ENCODE peak calls at places on chromosomes 16 and 17, in nine cellular contexts. One of them, this sample, is unnamed. For H3K4me1, the result is how much of the 10 kb centered on the place peaks cover.

GRCh38 chr16:85422374-85423185 is 190.5 kb upstream of the GSE1 start:
- DNase-seq in sigmoid colon: peak
- DNase-seq in prostate gland: peak
- DNase-seq in right lobe of liver: peak
- DNase-seq in IMR-90: no peak
- DNase-seq in tibial nerve: no peak
- DNase-seq in heart left ventricle: peak
- DNase-seq in body of pancreas: peak
- DNase-seq in adrenal gland: no peak
- DNase-seq in this sample: no peak

GRCh38 chr17:73474370-73474988 is 162.7 kb upstream of the CDC42EP4 start:
- DNase-seq in sigmoid colon: peak
- DNase-seq in prostate gland: peak
- DNase-seq in right lobe of liver: peak
- DNase-seq in IMR-90: peak
- DNase-seq in tibial nerve: peak
- DNase-seq in heart left ventricle: peak
- DNase-seq in body of pancreas: peak
- DNase-seq in adrenal gland: peak
- DNase-seq in this sample: no peak

GRCh38 chr16:9091867-9092281 is 430 bp downstream of the HAPSTR1 start:
- DNase-seq in sigmoid colon: peak
- DNase-seq in prostate gland: peak
- DNase-seq in right lobe of liver: peak
- DNase-seq in IMR-90: no peak
- DNase-seq in tibial nerve: peak
- DNase-seq in heart left ventricle: peak
- DNase-seq in body of pancreas: peak
- DNase-seq in adrenal gland: peak
- DNase-seq in this sample: peak

GRCh38 chr16:54446639-54447038 is 160.1 kb upstream of the IRX3 start:
- DNase-seq in sigmoid colon: no peak
- DNase-seq in prostate gland: peak
- DNase-seq in right lobe of liver: no peak
- DNase-seq in IMR-90: no peak
- DNase-seq in tibial nerve: peak
- DNase-seq in heart left ventricle: peak
- DNase-seq in body of pancreas: no peak
- DNase-seq in adrenal gland: peak
- DNase-seq in this sample: peak

GRCh38 chr16:57148481-57148880 is 37.4 kb downstream of the PSME3IP1 start:
- DNase-seq in sigmoid colon: peak
- DNase-seq in prostate gland: no peak
- DNase-seq in right lobe of liver: no peak
- DNase-seq in IMR-90: no peak
- DNase-seq in tibial nerve: no peak
- DNase-seq in heart left ventricle: no peak
- DNase-seq in body of pancreas: no peak
- DNase-seq in adrenal gland: no peak
- DNase-seq in this sample: no peak

GRCh38 chr17:40502716-40503115 is 1.3 kb upstream of the TNS4 start:
- DNase-seq in sigmoid colon: peak
- DNase-seq in prostate gland: no peak
- DNase-seq in right lobe of liver: no peak
- DNase-seq in IMR-90: no peak
- DNase-seq in tibial nerve: no peak
- DNase-seq in heart left ventricle: no peak
- DNase-seq in body of pancreas: no peak
- DNase-seq in adrenal gland: no peak
- DNase-seq in this sample: peak

GRCh38 chr16:69688589-69688988 is 37.8 kb downstream of the NQO1 start:
- DNase-seq in sigmoid colon: no peak
- DNase-seq in prostate gland: no peak
- DNase-seq in right lobe of liver: no peak
- DNase-seq in IMR-90: no peak
- DNase-seq in tibial nerve: no peak
- DNase-seq in heart left ventricle: no peak
- DNase-seq in body of pancreas: no peak
- DNase-seq in adrenal gland: no peak
- DNase-seq in this sample: no peak

GRCh38 chr17:42347198-42347597 is 41.0 kb downstream of the STAT3 start:
- DNase-seq in sigmoid colon: peak
- DNase-seq in prostate gland: peak
- DNase-seq in right lobe of liver: no peak
- DNase-seq in IMR-90: peak
- DNase-seq in tibial nerve: peak
- DNase-seq in heart left ventricle: no peak
- DNase-seq in body of pancreas: peak
- DNase-seq in adrenal gland: peak
- DNase-seq in this sample: no peak

GRCh38 chr17:71071837-71072236 is 902.5 kb downstream of the KCNJ2 start:
- DNase-seq in sigmoid colon: no peak
- DNase-seq in prostate gland: no peak
- DNase-seq in right lobe of liver: no peak
- DNase-seq in IMR-90: peak
- DNase-seq in tibial nerve: no peak
- DNase-seq in heart left ventricle: no peak
- DNase-seq in body of pancreas: no peak
- DNase-seq in adrenal gland: peak
- DNase-seq in this sample: no peak

GRCh38 chr17:60372790-60373483 is 19.0 kb downstream of the USP32 start:
- DNase-seq in sigmoid colon: no peak
- DNase-seq in prostate gland: no peak
- DNase-seq in right lobe of liver: no peak
- DNase-seq in IMR-90: peak
- DNase-seq in tibial nerve: no peak
- DNase-seq in heart left ventricle: no peak
- DNase-seq in body of pancreas: no peak
- DNase-seq in adrenal gland: no peak
- DNase-seq in this sample: no peak

GRCh38 chr16:85379041-85380001 is 233.8 kb upstream of the GSE1 start:
- DNase-seq in sigmoid colon: no peak
- DNase-seq in prostate gland: no peak
- DNase-seq in right lobe of liver: no peak
- DNase-seq in IMR-90: no peak
- DNase-seq in tibial nerve: no peak
- DNase-seq in heart left ventricle: no peak
- DNase-seq in body of pancreas: no peak
- DNase-seq in adrenal gland: no peak
- DNase-seq in this sample: peak

GRCh38 chr17:27396045-27396444 is 60.2 kb upstream of the KSR1 start:
- DNase-seq in sigmoid colon: no peak
- DNase-seq in prostate gland: no peak
- DNase-seq in right lobe of liver: no peak
- DNase-seq in IMR-90: no peak
- DNase-seq in tibial nerve: no peak
- DNase-seq in heart left ventricle: no peak
- DNase-seq in body of pancreas: no peak
- DNase-seq in adrenal gland: no peak
- DNase-seq in this sample: no peak

GRCh38 chr16:75726390-75726789 is at the start of gene CPHXL:
- DNase-seq in sigmoid colon: no peak
- DNase-seq in prostate gland: no peak
- DNase-seq in right lobe of liver: no peak
- DNase-seq in IMR-90: no peak
- DNase-seq in tibial nerve: no peak
- DNase-seq in heart left ventricle: no peak
- DNase-seq in body of pancreas: no peak
- DNase-seq in adrenal gland: no peak
- DNase-seq in this sample: no peak

GRCh38 chr17:14499976-14500375 is 199.1 kb downstream of the HS3ST3B1 start:
- DNase-seq in sigmoid colon: no peak
- DNase-seq in prostate gland: no peak
- DNase-seq in right lobe of liver: no peak
- DNase-seq in IMR-90: no peak
- DNase-seq in tibial nerve: no peak
- DNase-seq in heart left ventricle: no peak
- DNase-seq in body of pancreas: no peak
- DNase-seq in adrenal gland: no peak
- DNase-seq in this sample: no peak

GRCh38 chr17:82529914-82530300 is 10.4 kb downstream of the FOXK2 start:
- DNase-seq in sigmoid colon: no peak
- DNase-seq in prostate gland: no peak
- DNase-seq in right lobe of liver: no peak
- DNase-seq in IMR-90: no peak
- DNase-seq in tibial nerve: no peak
- DNase-seq in heart left ventricle: no peak
- DNase-seq in body of pancreas: no peak
- DNase-seq in adrenal gland: no peak
- DNase-seq in this sample: no peak

GRCh38 chr16:31785126-31785525 is 88.5 kb upstream of the ZNF267 start:
- DNase-seq in sigmoid colon: no peak
- DNase-seq in prostate gland: no peak
- DNase-seq in right lobe of liver: no peak
- DNase-seq in IMR-90: no peak
- DNase-seq in tibial nerve: no peak
- DNase-seq in heart left ventricle: no peak
- DNase-seq in body of pancreas: no peak
- DNase-seq in adrenal gland: no peak
- DNase-seq in this sample: no peak

DNA sequence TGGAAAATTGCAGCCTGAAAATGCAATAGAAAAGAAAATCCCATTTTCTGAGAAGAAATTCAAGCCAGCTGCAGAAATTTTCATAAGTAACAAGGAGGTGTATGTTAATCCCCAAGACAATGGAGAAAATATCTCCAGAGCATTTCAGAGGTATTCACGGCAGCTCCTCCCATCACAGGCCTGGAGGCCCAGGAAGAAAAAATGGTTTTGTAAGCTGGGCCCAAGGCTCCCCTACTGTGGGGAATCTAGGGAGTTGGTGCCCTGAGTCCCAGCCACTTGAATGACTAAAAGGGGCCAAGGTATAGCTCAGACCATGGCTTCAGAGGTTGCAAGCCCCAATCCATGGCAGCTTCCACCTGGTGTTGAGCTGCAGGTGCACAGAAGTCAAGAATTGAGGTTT is 93.3 kb upstream of the ZNF267 start:
- DNase-seq in sigmoid colon: no peak
- DNase-seq in prostate gland: no peak
- DNase-seq in right lobe of liver: no peak
- DNase-seq in IMR-90: no peak
- DNase-seq in tibial nerve: no peak
- DNase-seq in heart left ventricle: no peak
- DNase-seq in body of pancreas: no peak
- DNase-seq in adrenal gland: no peak
- DNase-seq in this sample: no peak
- H3K4me1 ChIP-seq in sigmoid colon: under half
- H3K4me1 ChIP-seq in prostate gland: under half
- H3K4me1 ChIP-seq in right lobe of liver: under half
- H3K4me1 ChIP-seq in IMR-90: under half
- H3K4me1 ChIP-seq in tibial nerve: under half
- H3K4me1 ChIP-seq in heart left ventricle: under half
- H3K4me1 ChIP-seq in body of pancreas: under half
- H3K4me1 ChIP-seq in adrenal gland: under half
- H3K4me1 ChIP-seq in this sample: under half

GRCh38 chr16:51960931-51961330 is 586.0 kb downstream of the TOX3 start:
- DNase-seq in sigmoid colon: no peak
- DNase-seq in prostate gland: no peak
- DNase-seq in right lobe of liver: no peak
- DNase-seq in IMR-90: no peak
- DNase-seq in tibial nerve: no peak
- DNase-seq in heart left ventricle: no peak
- DNase-seq in body of pancreas: no peak
- DNase-seq in adrenal gland: no peak
- DNase-seq in this sample: no peak
- TF ChIP-seq POLR2A in sigmoid colon: no peak
- TF ChIP-seq POLR2A in prostate gland: no peak
- TF ChIP-seq POLR2A in right lobe of liver: no peak
- TF ChIP-seq POLR2A in IMR-90: no peak
- TF ChIP-seq POLR2A in tibial nerve: no peak
- TF ChIP-seq POLR2A in heart left ventricle: no peak
- TF ChIP-seq POLR2A in body of pancreas: no peak
- TF ChIP-seq POLR2A in adrenal gland: no peak
- TF ChIP-seq POLR2A in this sample: no peak

GRCh38 chr17:78267257-78268073 is 36.0 kb downstream of the TMEM235 start:
- DNase-seq in sigmoid colon: no peak
- DNase-seq in prostate gland: no peak
- DNase-seq in right lobe of liver: no peak
- DNase-seq in IMR-90: no peak
- DNase-seq in tibial nerve: no peak
- DNase-seq in heart left ventricle: no peak
- DNase-seq in body of pancreas: no peak
- DNase-seq in adrenal gland: no peak
- DNase-seq in this sample: no peak
- H3K4me1 ChIP-seq in sigmoid colon: under half
- H3K4me1 ChIP-seq in prostate gland: under half
- H3K4me1 ChIP-seq in right lobe of liver: under half
- H3K4me1 ChIP-seq in IMR-90: under half
- H3K4me1 ChIP-seq in tibial nerve: under half
- H3K4me1 ChIP-seq in heart left ventricle: under half
- H3K4me1 ChIP-seq in body of pancreas: under half
- H3K4me1 ChIP-seq in adrenal gland: under half
- H3K4me1 ChIP-seq in this sample: under half

GRCh38 chr17:81398855-81399451 is 3.7 kb downstream of the BAHCC1 start:
- DNase-seq in sigmoid colon: no peak
- DNase-seq in prostate gland: no peak
- DNase-seq in right lobe of liver: no peak
- DNase-seq in IMR-90: no peak
- DNase-seq in tibial nerve: no peak
- DNase-seq in heart left ventricle: no peak
- DNase-seq in body of pancreas: peak
- DNase-seq in adrenal gland: no peak
- DNase-seq in this sample: no peak
- TF ChIP-seq POLR2A in sigmoid colon: no peak
- TF ChIP-seq POLR2A in prostate gland: no peak
- TF ChIP-seq POLR2A in right lobe of liver: no peak
- TF ChIP-seq POLR2A in IMR-90: no peak
- TF ChIP-seq POLR2A in tibial nerve: no peak
- TF ChIP-seq POLR2A in heart left ventricle: no peak
- TF ChIP-seq POLR2A in body of pancreas: no peak
- TF ChIP-seq POLR2A in adrenal gland: no peak
- TF ChIP-seq POLR2A in this sample: no peak

GRCh38 chr16:19607610-19608280 is 52.2 kb downstream of the VPS35L start:
- DNase-seq in sigmoid colon: no peak
- DNase-seq in prostate gland: no peak
- DNase-seq in right lobe of liver: no peak
- DNase-seq in IMR-90: peak
- DNase-seq in tibial nerve: no peak
- DNase-seq in heart left ventricle: no peak
- DNase-seq in body of pancreas: no peak
- DNase-seq in adrenal gland: no peak
- DNase-seq in this sample: no peak

GRCh38 chr16:19605701-19606100 is 50.2 kb downstream of the VPS35L start:
- DNase-seq in sigmoid colon: no peak
- DNase-seq in prostate gland: no peak
- DNase-seq in right lobe of liver: no peak
- DNase-seq in IMR-90: no peak
- DNase-seq in tibial nerve: no peak
- DNase-seq in heart left ventricle: no peak
- DNase-seq in body of pancreas: no peak
- DNase-seq in adrenal gland: no peak
- DNase-seq in this sample: no peak

GRCh38 chr16:19601083-19601976 is 45.8 kb downstream of the VPS35L start:
- DNase-seq in sigmoid colon: no peak
- DNase-seq in prostate gland: no peak
- DNase-seq in right lobe of liver: no peak
- DNase-seq in IMR-90: peak
- DNase-seq in tibial nerve: peak
- DNase-seq in heart left ventricle: no peak
- DNase-seq in body of pancreas: peak
- DNase-seq in adrenal gland: no peak
- DNase-seq in this sample: no peak

GRCh38 chr16:19609359-19609758 is 53.9 kb downstream of the VPS35L start:
- DNase-seq in sigmoid colon: no peak
- DNase-seq in prostate gland: no peak
- DNase-seq in right lobe of liver: no peak
- DNase-seq in IMR-90: no peak
- DNase-seq in tibial nerve: no peak
- DNase-seq in heart left ventricle: no peak
- DNase-seq in body of pancreas: no peak
- DNase-seq in adrenal gland: no peak
- DNase-seq in this sample: no peak

GRCh38 chr16:19604911-19605310 is 49.4 kb downstream of the VPS35L start:
- DNase-seq in sigmoid colon: no peak
- DNase-seq in prostate gland: no peak
- DNase-seq in right lobe of liver: no peak
- DNase-seq in IMR-90: no peak
- DNase-seq in tibial nerve: no peak
- DNase-seq in heart left ventricle: no peak
- DNase-seq in body of pancreas: no peak
- DNase-seq in adrenal gland: no peak
- DNase-seq in this sample: no peak
- H3K4me1 ChIP-seq in sigmoid colon: under half
- H3K4me1 ChIP-seq in prostate gland: under half
- H3K4me1 ChIP-seq in right lobe of liver: under half
- H3K4me1 ChIP-seq in IMR-90: under half
- H3K4me1 ChIP-seq in tibial nerve: under half
- H3K4me1 ChIP-seq in heart left ventricle: under half
- H3K4me1 ChIP-seq in body of pancreas: under half
- H3K4me1 ChIP-seq in adrenal gland: under half
- H3K4me1 ChIP-seq in this sample: under half